ENCODE peak calls at places on chromosomes 11 and 22, in seven cellular contexts. P is EH; Z is epithelial cell of esophagus; D is AG04450; Y is neural progenitor cell; X is right atrium auricular region; O is activated CD4-positive, alpha-beta T cell treated with anti-CD3 and anti-CD28 coated beads, Interleukin-2, amount 50 U/mL, for 48 hours. M is an unnamed sample.

GRCh38 chr11:112965601-112966125 is 4.4 kb downstream of the NCAM1 start:
- DNase-seq in P (no peak), Z (no peak), D (no peak), Y (peak), X (no peak), O (no peak), M (no peak)

GRCh38 chr22:42074153-42074750 is at the start of gene PHETA2:
- DNase-seq in P (peak), Z (peak), D (no peak), Y (peak), X (no peak), O (peak), M (no peak)

GRCh38 chr22:43823911-43824665 is 12.0 kb upstream of the EFCAB6 start:
- DNase-seq in P (no peak), Z (no peak), D (no peak), Y (no peak), X (no peak), O (no peak), M (peak)

GRCh38 chr11:13667245-13667644 is 1.2 kb upstream of the FAR1 start:
- DNase-seq in P (peak), Z (peak), D (no peak), Y (peak), X (no peak), O (no peak), M (no peak)

GRCh38 chr11:34464591-34465036 is 25.9 kb downstream of the CAT start:
- DNase-seq in P (no peak), Z (no peak), D (no peak), Y (no peak), X (no peak), O (no peak), M (no peak)

GRCh38 chr11:58097437-58097836 is 27.9 kb downstream of the OR9I1 start:
- DNase-seq in P (no peak), Z (no peak), D (no peak), Y (no peak), X (no peak), O (no peak), M (no peak)

GRCh38 chr11:66007201-66007634 is 4.6 kb upstream of the CST6 start:
- DNase-seq in P (no peak), Z (no peak), D (no peak), Y (peak), X (no peak), O (no peak), M (no peak)

GRCh38 chr11:72829178-72829577 is 15.0 kb downstream of the ATG16L2 start:
- DNase-seq in P (no peak), Z (no peak), D (no peak), Y (no peak), X (no peak), O (no peak), M (no peak)

GRCh38 chr11:2271077-2271326 is 614 bp upstream of the ASCL2 start:
- DNase-seq in P (no peak), Z (peak), D (no peak), Y (peak), X (peak), O (peak), M (no peak)

GRCh38 chr11:126647735-126648134 is 292.2 kb downstream of the ST3GAL4 start:
- DNase-seq in P (peak), Z (peak), D (peak), Y (peak), X (no peak), O (no peak), M (no peak)

GRCh38 chr11:130413383-130414106 is 14.9 kb downstream of the ADAMTS8 start:
- DNase-seq in P (peak), Z (peak), D (peak), Y (no peak), X (no peak), O (no peak), M (no peak)

GRCh38 chr22:42433754-42434153 is 1.6 kb upstream of the NFAM1 start:
- DNase-seq in P (no peak), Z (peak), D (no peak), Y (no peak), X (no peak), O (no peak), M (no peak)

GRCh38 chr11:71452354-71453020 is 516 bp upstream of the NADSYN1 start:
- DNase-seq in P (peak), Z (peak), D (no peak), Y (peak), X (peak), O (peak), M (no peak)

GRCh38 chr11:47485112-47485511 is 36.2 kb upstream of the RAPSN start:
- DNase-seq in P (no peak), Z (peak), D (no peak), Y (no peak), X (no peak), O (no peak), M (no peak)

GRCh38 chr11:16279524-16279923 is 76.8 kb downstream of the SOX6 start:
- DNase-seq in P (no peak), Z (no peak), D (no peak), Y (no peak), X (no peak), O (no peak), M (no peak)

GRCh38 chr11:74487875-74488274 is 5.6 kb downstream of the LIPT2 start:
- DNase-seq in P (peak), Z (peak), D (no peak), Y (peak), X (no peak), O (no peak), M (no peak)

GRCh38 chr11:1226981-1227550 is 4.2 kb downstream of the MUC5B start:
- DNase-seq in P (no peak), Z (no peak), D (no peak), Y (peak), X (no peak), O (no peak), M (no peak)

GRCh38 chr11:13963949-13964770 is 1.6 kb downstream of the SPON1 start:
- DNase-seq in P (no peak), Z (no peak), D (no peak), Y (peak), X (no peak), O (peak), M (peak)

GRCh38 chr11:3341298-3341697 is 37.6 kb downstream of the ZNF195 start:
- DNase-seq in P (no peak), Z (peak), D (no peak), Y (peak), X (no peak), O (peak), M (no peak)

GRCh38 chr11:131668867-131669780 is 298.7 kb downstream of the NTM start:
- DNase-seq in P (peak), Z (peak), D (no peak), Y (peak), X (no peak), O (peak), M (no peak)

GRCh38 chr11:87219266-87219665 is 181.5 kb downstream of the TMEM135 start:
- DNase-seq in P (no peak), Z (no peak), D (no peak), Y (peak), X (no peak), O (no peak), M (no peak)

GRCh38 chr11:109123811-109124787 is 297.9 kb upstream of the C11orf87 start:
- DNase-seq in P (peak), Z (no peak), D (no peak), Y (no peak), X (no peak), O (no peak), M (no peak)

GRCh38 chr11:79242616-79243015 is 198.2 kb downstream of the TENM4 start:
- DNase-seq in P (peak), Z (no peak), D (no peak), Y (no peak), X (no peak), O (no peak), M (no peak)

GRCh38 chr11:61587541-61587941 is 6.7 kb upstream of the SYT7 start:
- DNase-seq in P (peak), Z (no peak), D (no peak), Y (peak), X (no peak), O (peak), M (no peak)

M was measured in vagina.